ENCODE peak calls at places on chromosomes 11 and 22, in six cellular contexts. T is transverse colon, R is body of pancreas, J is gastrocnemius medialis, H is uterus, D is IMR-90. N is an unnamed sample. For H3K36me3, the result is how much of the 10 kb centered on the place peaks cover.

GRCh38 chr11:86916330-86916729 is 38.9 kb downstream of the FZD4 start:
- DNase-seq in R (no peak), T (no peak), H (no peak), D (peak), J (no peak), N (no peak)

GRCh38 chr11:75347781-75348613 is 3.5 kb downstream of the ARRB1 start:
- DNase-seq in R (peak), D (peak), H (peak), T (no peak), J (no peak), N (peak)

GRCh38 chr11:1548221-1549070 is 23.6 kb downstream of the DUSP8 start:
- DNase-seq in R (peak), D (peak), J (peak), H (peak), T (peak), N (peak)

GRCh38 chr11:115330693-115331482 is 173.3 kb downstream of the CADM1 start:
- DNase-seq in R (no peak), J (no peak), H (no peak), D (no peak), T (no peak), N (no peak)

GRCh38 chr22:37300551-37301017 is 18.3 kb downstream of the CYTH4 start:
- DNase-seq in R (no peak), J (no peak), D (no peak), T (no peak), H (no peak), N (no peak)

GRCh38 chr22:42964994-42965699 is 49.8 kb downstream of the PACSIN2 start:
- DNase-seq in D (peak), R (no peak), H (no peak), T (no peak), J (no peak), N (no peak)

GRCh38 chr11:19953909-19954308 is 206.4 kb downstream of the DBX1 start:
- DNase-seq in R (peak), H (no peak), T (no peak), J (no peak), D (peak), N (no peak)

GRCh38 chr11:134126197-134126822 is 57.4 kb downstream of the JAM3 start:
- DNase-seq in R (no peak), H (no peak), J (no peak), D (peak), T (no peak), N (no peak)

GRCh38 chr11:114440121-114440860 is 1.0 kb downstream of the REXO2 start:
- DNase-seq in H (no peak), J (no peak), D (peak), R (no peak), T (no peak), N (no peak)

GRCh38 chr22:39478461-39478860 is 21.6 kb downstream of the MGAT3 start:
- DNase-seq in R (no peak), D (peak), H (no peak), T (no peak), J (no peak), N (no peak)

GRCh38 chr11:120712862-120713770 is 201.6 kb downstream of the GRIK4 start:
- DNase-seq in R (no peak), J (no peak), T (no peak), D (no peak), H (no peak), N (peak)

GRCh38 chr11:65786786-65787636 is at the start of gene OVOL1:
- DNase-seq in T (peak), H (no peak), J (no peak), R (peak), D (no peak), N (no peak)

GRCh38 chr11:99260696-99261095 is 239.9 kb downstream of the CNTN5 start:
- DNase-seq in R (no peak), H (no peak), T (no peak), J (no peak), D (peak), N (no peak)

GRCh38 chr11:3052109-3052479 is 5.1 kb downstream of the CARS1 start:
- DNase-seq in H (no peak), R (no peak), D (no peak), T (no peak), J (peak), N (peak)

GRCh38 chr22:24772493-24773220 is 1.9 kb downstream of the PIWIL3 start:
- DNase-seq in H (no peak), J (no peak), R (no peak), T (no peak), D (peak), N (no peak)

GRCh38 chr22:26893034-26893710 is 235.8 kb downstream of the MIAT start:
- DNase-seq in R (no peak), D (no peak), H (no peak), T (no peak), J (no peak), N (no peak)

GRCh38 chr11:43751726-43752125 is 71.2 kb downstream of the HSD17B12 start:
- DNase-seq in T (no peak), H (no peak), R (no peak), D (no peak), J (no peak), N (no peak)

GRCh38 chr11:77619576-77620198 is 17.9 kb downstream of the CLNS1A start:
- DNase-seq in J (no peak), T (no peak), D (peak), R (peak), H (no peak), N (no peak)

GRCh38 chr11:14179126-14179820 is 179.7 kb downstream of the RRAS2 start:
- DNase-seq in H (no peak), J (no peak), T (no peak), D (peak), R (peak), N (no peak)

GRCh38 chr11:36581536-36581935 is 12.8 kb upstream of the IFTAP start:
- DNase-seq in J (no peak), D (no peak), R (no peak), T (no peak), H (no peak), N (no peak)

GRCh38 chr11:36056160-36056751 is 112.4 kb downstream of the LDLRAD3 start:
- DNase-seq in D (peak), H (no peak), J (no peak), T (no peak), R (peak), N (peak)

GRCh38 chr11:114243461-114244372 is 52.5 kb upstream of the NNMT start:
- DNase-seq in J (peak), R (no peak), D (no peak), T (no peak), H (no peak), N (no peak)

GRCh38 chr11:8056810-8057463 is 24.1 kb upstream of the TUB start:
- DNase-seq in R (peak), T (peak), D (peak), J (peak), H (peak), N (peak)

GRCh38 chr11:124865902-124866851 is 945 bp downstream of the ROBO3 start:
- DNase-seq in R (no peak), H (no peak), T (peak), J (no peak), D (peak), N (no peak)

GRCh38 chr11:416757-417621 is 2.2 kb upstream of the SIGIRR start:
- DNase-seq in H (no peak), R (peak), D (no peak), J (no peak), T (peak), N (no peak)

GRCh38 chr11:107928767-107929507 is 689 bp downstream of the RAB39A start:
- DNase-seq in H (no peak), R (peak), D (no peak), J (peak), T (peak), N (no peak)

GRCh38 chr11:44104472-44105294 is 9.2 kb downstream of the EXT2 start:
- DNase-seq in R (no peak), J (no peak), H (no peak), T (no peak), D (no peak), N (no peak)

GRCh38 chr22:38706101-38706884 is 549 bp downstream of the GTPBP1 start:
- DNase-seq in J (peak), R (peak), D (peak), T (peak), H (peak), N (peak)

GRCh38 chr11:122853261-122853660 is 15.0 kb downstream of the CRTAM start:
- DNase-seq in T (no peak), D (peak), R (no peak), H (no peak), J (no peak), N (no peak)

GRCh38 chr11:37905707-37906417 is 1307.8 kb upstream of the RAG2 start:
- DNase-seq in T (peak), R (peak), J (no peak), D (no peak), H (no peak), N (peak)

GRCh38 chr11:103699216-103699615 is 337.2 kb upstream of the DDI1 start:
- DNase-seq in J (no peak), D (no peak), H (no peak), T (no peak), R (no peak), N (no peak)

GRCh38 chr22:29078036-29078868 is 5.4 kb downstream of the KREMEN1 start:
- DNase-seq in J (no peak), T (no peak), H (no peak), D (no peak), R (no peak), N (no peak)

GRCh38 chr11:33737362-33737821 is 1.2 kb upstream of the CD59 start:
- DNase-seq in H (no peak), T (no peak), R (no peak), J (no peak), D (no peak), N (no peak)

GRCh38 chr11:81705283-81705682 is 1028.4 kb downstream of the FAM181B start:
- DNase-seq in T (no peak), R (no peak), D (no peak), H (no peak), J (no peak), N (no peak)

DNA sequence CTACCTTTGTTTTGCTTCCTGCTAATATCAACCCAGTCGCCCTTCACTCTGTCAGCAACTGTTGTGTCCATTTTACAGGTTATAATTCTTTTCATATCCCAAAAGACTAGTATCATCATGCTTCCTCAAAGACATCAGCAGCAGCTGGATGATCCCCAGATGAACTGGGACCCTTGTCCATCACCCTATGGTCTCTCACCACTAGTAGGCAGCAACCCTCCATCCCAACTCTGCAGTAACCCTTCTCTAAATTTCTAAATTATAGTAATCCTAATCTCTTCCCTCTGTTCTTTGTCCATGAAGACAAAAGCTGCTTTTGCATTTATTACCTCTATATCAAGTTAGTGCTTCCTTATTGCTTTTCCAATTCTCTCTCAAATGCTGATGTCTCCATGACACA is 1025.8 kb downstream of the FAM181B start:
- DNase-seq in T (no peak), J (no peak), H (no peak), R (no peak), D (no peak), N (no peak)
- TF ChIP-seq CTCF in T (no peak), J (no peak), H (no peak), R (no peak), D (no peak), N (no peak)

DNA sequence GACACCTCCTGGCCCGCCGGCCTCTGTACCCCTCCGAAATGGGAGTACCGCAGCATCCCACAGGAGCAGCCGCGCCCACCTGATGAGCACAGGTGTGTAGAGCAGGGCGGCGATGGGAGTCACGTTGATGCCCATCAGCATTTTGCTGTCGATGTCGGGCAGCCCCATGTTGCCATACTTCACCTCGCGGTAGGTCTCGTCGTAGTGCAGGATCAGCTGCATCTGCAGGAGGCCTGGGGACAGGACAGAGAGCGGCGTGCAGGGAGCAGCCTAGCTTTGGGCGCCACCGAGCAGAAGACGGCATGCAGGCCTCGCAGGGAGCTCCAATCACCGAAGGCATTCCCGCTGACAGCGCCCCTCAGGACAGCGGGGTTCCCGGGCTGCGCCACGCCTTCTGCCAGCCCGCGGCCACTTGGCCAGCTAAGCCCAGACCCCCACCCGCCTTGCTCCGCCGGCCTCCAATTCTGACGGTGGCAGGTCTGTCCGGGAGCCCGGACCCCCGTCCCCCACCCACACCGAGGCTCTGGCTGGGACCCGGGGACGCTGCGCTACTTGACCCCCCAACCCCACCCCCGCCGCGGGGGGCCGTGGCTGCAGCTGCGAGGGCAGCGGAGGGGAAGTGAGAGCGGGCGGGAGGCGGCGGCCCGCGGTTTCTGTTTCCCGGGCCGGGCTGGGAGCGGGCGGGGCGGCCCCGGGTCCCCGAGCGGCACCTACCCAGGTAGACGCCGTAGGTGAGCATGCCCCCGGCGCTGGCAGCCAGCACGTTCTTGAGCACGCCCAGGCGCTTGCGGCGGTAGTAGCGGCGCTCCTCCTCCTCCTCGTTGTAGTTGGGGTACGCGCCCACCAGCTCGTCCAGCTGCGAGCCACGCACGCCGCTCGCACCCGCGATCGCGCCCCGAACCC is 703 bp downstream of the UNC93B1 start:
- DNase-seq in T (peak), J (no peak), R (peak), H (no peak), D (no peak), N (no peak)
- TF ChIP-seq POLR2A in T (no peak), J (no peak), R (no peak), H (no peak), D (no peak), N (no peak)

GRCh38 chr22:31821572-31821971 is 67.8 kb downstream of the DEPDC5 start:
- DNase-seq in D (no peak), R (no peak), T (no peak), J (no peak), H (no peak), N (no peak)
- H3K36me3 ChIP-seq in D (half or more), R (under half), T (half or more), J (under half), H (under half), N (under half)

DNA sequence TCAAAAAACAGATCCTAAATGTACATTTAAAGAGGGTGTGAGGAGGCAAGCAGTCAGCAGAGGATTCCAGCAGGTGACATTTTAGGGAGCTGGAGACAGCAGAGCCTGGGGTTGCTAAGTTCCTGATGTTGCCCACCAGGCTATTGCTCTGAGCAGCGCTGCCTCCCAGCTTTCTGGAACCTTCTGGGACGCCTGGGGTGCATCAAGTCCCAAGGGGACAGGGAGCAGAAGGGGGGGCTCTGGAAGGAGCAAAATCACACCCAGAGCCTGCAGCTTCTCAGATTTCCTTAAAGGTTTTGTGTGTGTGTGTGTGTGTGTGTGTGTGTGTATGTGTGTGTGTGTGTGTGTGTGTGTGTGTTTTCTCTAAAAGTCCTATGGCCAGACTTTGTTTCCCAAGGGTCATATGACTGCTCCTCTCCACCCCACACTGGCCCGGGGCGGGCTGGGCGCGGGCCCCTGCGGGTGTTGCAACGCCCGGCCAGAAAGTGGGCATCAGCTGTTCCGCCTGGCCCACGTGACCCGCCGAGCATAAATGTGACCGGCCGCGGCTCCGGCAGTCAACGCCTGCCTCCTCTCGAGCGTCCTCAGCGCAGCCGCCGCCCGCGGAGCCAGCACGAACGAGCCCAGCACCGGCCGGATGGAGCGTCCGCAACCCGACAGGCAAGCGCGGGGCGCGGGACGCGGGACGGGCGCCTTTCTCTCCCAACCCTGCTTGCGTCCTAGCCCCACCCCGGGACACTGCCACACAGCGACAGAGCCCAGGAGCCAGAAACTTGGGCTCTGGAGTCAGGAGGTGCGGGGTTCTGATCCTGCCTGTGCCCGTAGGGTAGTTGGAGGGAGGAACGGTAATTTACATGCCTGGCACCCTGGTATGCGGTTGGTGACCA is at the start of gene HMOX1:
- DNase-seq in T (peak), H (peak), R (peak), D (peak), J (peak), N (peak)
- TF ChIP-seq CTCF in T (peak), H (peak), R (peak), D (peak), J (peak), N (no peak)

GRCh38 chr11:73999581-74000306 is 9.1 kb downstream of the UCP3 start:
- DNase-seq in T (no peak), H (no peak), R (no peak), D (no peak), J (no peak), N (no peak)
- TF ChIP-seq POLR2A in T (no peak), H (no peak), R (no peak), D (no peak), J (no peak), N (no peak)

GRCh38 chr22:48530666-48531065 is 1297.0 kb downstream of the BRD1 start:
- DNase-seq in J (no peak), H (no peak), R (no peak), T (no peak), D (no peak), N (no peak)

GRCh38 chr22:48532986-48533385 is 1294.7 kb downstream of the BRD1 start:
- DNase-seq in T (no peak), H (no peak), J (no peak), R (no peak), D (no peak), N (no peak)

GRCh38 chr22:48528221-48528915 is 1299.3 kb downstream of the BRD1 start:
- DNase-seq in J (no peak), T (no peak), D (no peak), R (no peak), H (no peak), N (no peak)

GRCh38 chr22:48531721-48532435 is 1295.8 kb downstream of the BRD1 start:
- DNase-seq in D (no peak), T (no peak), R (no peak), J (no peak), H (no peak), N (no peak)

DNA sequence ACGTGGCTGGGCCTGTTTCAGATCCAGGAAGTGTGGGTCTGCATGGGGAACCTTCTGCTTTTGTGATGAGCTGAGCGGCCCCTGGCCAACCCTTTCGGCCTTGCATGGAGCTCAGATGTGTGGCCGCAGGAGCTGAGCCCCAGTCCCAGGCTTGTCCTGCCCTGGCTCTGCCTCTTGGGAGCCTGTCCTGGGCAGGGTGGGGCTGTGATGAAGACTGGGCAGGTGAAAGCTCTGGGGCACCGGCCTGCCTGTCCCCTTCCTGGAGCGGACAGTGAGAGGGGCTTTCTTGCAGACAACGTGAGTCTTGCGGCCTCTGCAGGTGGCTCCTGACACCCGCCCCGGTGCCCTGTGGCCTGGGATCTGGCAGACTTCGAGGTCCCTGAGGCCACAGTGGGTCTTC is 1296.6 kb downstream of the BRD1 start:
- DNase-seq in T (no peak), J (no peak), H (no peak), D (no peak), R (no peak), N (no peak)
- H3K36me3 ChIP-seq in T (under half), J (under half), H (under half), D (under half), R (under half), N (under half)

GRCh38 chr11:70127653-70128434 is 49.7 kb downstream of the ANO1 start:
- DNase-seq in R (no peak), T (no peak), H (no peak), J (no peak), D (peak), N (no peak)

GRCh38 chr11:70126494-70126893 is 48.4 kb downstream of the ANO1 start:
- DNase-seq in H (no peak), T (no peak), D (no peak), J (no peak), R (no peak), N (no peak)

GRCh38 chr11:70120674-70121073 is 42.6 kb downstream of the ANO1 start:
- DNase-seq in H (no peak), R (no peak), D (no peak), J (no peak), T (no peak), N (no peak)

GRCh38 chr11:70122490-70123198 is 44.5 kb downstream of the ANO1 start:
- DNase-seq in T (no peak), D (no peak), H (no peak), R (no peak), J (no peak), N (no peak)

GRCh38 chr11:70124321-70125061 is 46.4 kb downstream of the ANO1 start:
- DNase-seq in J (no peak), R (no peak), T (peak), H (peak), D (no peak), N (no peak)
- TF ChIP-seq CTCF in J (no peak), R (no peak), T (no peak), H (no peak), D (no peak), N (no peak)

GRCh38 chr11:48169259-48169658 is 47.4 kb upstream of the OR4B1 start:
- DNase-seq in T (no peak), R (no peak), H (no peak), D (no peak), J (no peak), N (no peak)
- TF ChIP-seq POLR2A in T (no peak), R (no peak), H (no peak), D (no peak), J (no peak), N (no peak)

GRCh38 chr11:130141561-130142341 is 17.8 kb upstream of the ST14 start:
- DNase-seq in H (no peak), D (peak), R (no peak), J (no peak), T (no peak), N (peak)
- H3K36me3 ChIP-seq in H (under half), D (under half), R (under half), J (under half), T (under half), N (under half)

GRCh38 chr11:17498475-17498874 is 21.8 kb upstream of the ABCC8 start:
- DNase-seq in J (no peak), H (no peak), T (no peak), D (no peak), R (no peak), N (no peak)
- TF ChIP-seq CTCF in J (peak), H (no peak), T (no peak), D (peak), R (no peak), N (no peak)

N was measured in ovary.